ENCODE peak calls at places on chromosomes 5 and 9, in seven cellular contexts. One of them, this sample, is unnamed.

GRCh38 chr9:96382175-96382574 is 1.3 kb downstream of the SLC35D2 start:
- DNase-seq in GM23248: peak
- DNase-seq in IMR-90: peak
- DNase-seq in neural progenitor cell: no peak
- DNase-seq in H1: no peak
- DNase-seq in NT2/D1: no peak
- DNase-seq in fibroblast of lung: peak
- DNase-seq in this sample: peak

GRCh38 chr5:146151970-146152369 is 30.5 kb downstream of the LARS1 start:
- DNase-seq in GM23248: peak
- DNase-seq in IMR-90: no peak
- DNase-seq in neural progenitor cell: no peak
- DNase-seq in H1: no peak
- DNase-seq in NT2/D1: no peak
- DNase-seq in fibroblast of lung: no peak
- DNase-seq in this sample: no peak

GRCh38 chr5:116944171-116944570 is 369.5 kb upstream of the SEMA6A start:
- DNase-seq in GM23248: no peak
- DNase-seq in IMR-90: no peak
- DNase-seq in neural progenitor cell: peak
- DNase-seq in H1: peak
- DNase-seq in NT2/D1: peak
- DNase-seq in fibroblast of lung: no peak
- DNase-seq in this sample: no peak

GRCh38 chr5:73436535-73437125 is 11.9 kb downstream of the FOXD1 start:
- DNase-seq in GM23248: peak
- DNase-seq in IMR-90: no peak
- DNase-seq in neural progenitor cell: no peak
- DNase-seq in H1: no peak
- DNase-seq in NT2/D1: no peak
- DNase-seq in fibroblast of lung: peak
- DNase-seq in this sample: no peak

GRCh38 chr5:77129386-77129785 is 42.3 kb upstream of the ZBED3 start:
- DNase-seq in GM23248: peak
- DNase-seq in IMR-90: peak
- DNase-seq in neural progenitor cell: peak
- DNase-seq in H1: no peak
- DNase-seq in NT2/D1: peak
- DNase-seq in fibroblast of lung: peak
- DNase-seq in this sample: peak

GRCh38 chr9:131943397-131943796 is 136.3 kb downstream of the MED27 start:
- DNase-seq in GM23248: no peak
- DNase-seq in IMR-90: no peak
- DNase-seq in neural progenitor cell: no peak
- DNase-seq in H1: no peak
- DNase-seq in NT2/D1: no peak
- DNase-seq in fibroblast of lung: no peak
- DNase-seq in this sample: no peak

GRCh38 chr5:106962464-106963230 is 708.1 kb downstream of the EFNA5 start:
- DNase-seq in GM23248: no peak
- DNase-seq in IMR-90: no peak
- DNase-seq in neural progenitor cell: no peak
- DNase-seq in H1: no peak
- DNase-seq in NT2/D1: no peak
- DNase-seq in fibroblast of lung: no peak
- DNase-seq in this sample: no peak

GRCh38 chr9:18490591-18491370 is 16.8 kb downstream of the ADAMTSL1 start:
- DNase-seq in GM23248: peak
- DNase-seq in IMR-90: peak
- DNase-seq in neural progenitor cell: no peak
- DNase-seq in H1: no peak
- DNase-seq in NT2/D1: no peak
- DNase-seq in fibroblast of lung: peak
- DNase-seq in this sample: peak

GRCh38 chr9:29129763-29130162 is 1556.5 kb upstream of the C9orf72 start:
- DNase-seq in GM23248: no peak
- DNase-seq in IMR-90: no peak
- DNase-seq in neural progenitor cell: peak
- DNase-seq in H1: no peak
- DNase-seq in NT2/D1: no peak
- DNase-seq in fibroblast of lung: no peak
- DNase-seq in this sample: no peak

GRCh38 chr9:129489838-129490582 is 130.9 kb downstream of the C9orf50 start:
- DNase-seq in GM23248: peak
- DNase-seq in IMR-90: peak
- DNase-seq in neural progenitor cell: no peak
- DNase-seq in H1: no peak
- DNase-seq in NT2/D1: no peak
- DNase-seq in fibroblast of lung: no peak
- DNase-seq in this sample: peak

GRCh38 chr5:160083012-160083436 is 36.2 kb downstream of the PWWP2A start:
- DNase-seq in GM23248: peak
- DNase-seq in IMR-90: peak
- DNase-seq in neural progenitor cell: no peak
- DNase-seq in H1: no peak
- DNase-seq in NT2/D1: no peak
- DNase-seq in fibroblast of lung: peak
- DNase-seq in this sample: peak

GRCh38 chr5:139151902-139152301 is 46.3 kb downstream of the SIL1 start:
- DNase-seq in GM23248: no peak
- DNase-seq in IMR-90: no peak
- DNase-seq in neural progenitor cell: peak
- DNase-seq in H1: no peak
- DNase-seq in NT2/D1: no peak
- DNase-seq in fibroblast of lung: no peak
- DNase-seq in this sample: no peak

GRCh38 chr5:119338326-119338957 is 17.4 kb upstream of the TNFAIP8 start:
- DNase-seq in GM23248: no peak
- DNase-seq in IMR-90: no peak
- DNase-seq in neural progenitor cell: no peak
- DNase-seq in H1: no peak
- DNase-seq in NT2/D1: no peak
- DNase-seq in fibroblast of lung: no peak
- DNase-seq in this sample: no peak

GRCh38 chr9:109639666-109640231 is 140.2 kb upstream of the PALM2AKAP2 start:
- DNase-seq in GM23248: no peak
- DNase-seq in IMR-90: no peak
- DNase-seq in neural progenitor cell: peak
- DNase-seq in H1: no peak
- DNase-seq in NT2/D1: no peak
- DNase-seq in fibroblast of lung: no peak
- DNase-seq in this sample: no peak

GRCh38 chr9:75152416-75152815 is 64.1 kb downstream of the OSTF1 start:
- DNase-seq in GM23248: no peak
- DNase-seq in IMR-90: peak
- DNase-seq in neural progenitor cell: no peak
- DNase-seq in H1: no peak
- DNase-seq in NT2/D1: no peak
- DNase-seq in fibroblast of lung: no peak
- DNase-seq in this sample: no peak

GRCh38 chr5:45038366-45038987 is 229.7 kb downstream of the MRPS30 start:
- DNase-seq in GM23248: peak
- DNase-seq in IMR-90: peak
- DNase-seq in neural progenitor cell: peak
- DNase-seq in H1: no peak
- DNase-seq in NT2/D1: peak
- DNase-seq in fibroblast of lung: peak
- DNase-seq in this sample: peak
- H3K9ac ChIP-seq in GM23248: no peak
- H3K9ac ChIP-seq in IMR-90: no peak
- H3K9ac ChIP-seq in neural progenitor cell: no peak
- H3K9ac ChIP-seq in H1: no peak
- H3K9ac ChIP-seq in NT2/D1: no peak
- H3K9ac ChIP-seq in fibroblast of lung: no peak
- H3K9ac ChIP-seq in this sample: no peak

GRCh38 chr9:138023394-138024124 is 146.0 kb downstream of the CACNA1B start:
- DNase-seq in GM23248: no peak
- DNase-seq in IMR-90: no peak
- DNase-seq in neural progenitor cell: peak
- DNase-seq in H1: no peak
- DNase-seq in NT2/D1: no peak
- DNase-seq in fibroblast of lung: no peak
- DNase-seq in this sample: no peak
- H3K4me3 ChIP-seq in GM23248: no peak
- H3K4me3 ChIP-seq in IMR-90: no peak
- H3K4me3 ChIP-seq in neural progenitor cell: peak
- H3K4me3 ChIP-seq in H1: peak
- H3K4me3 ChIP-seq in NT2/D1: no peak
- H3K4me3 ChIP-seq in fibroblast of lung: no peak
- H3K4me3 ChIP-seq in this sample: no peak

DNA sequence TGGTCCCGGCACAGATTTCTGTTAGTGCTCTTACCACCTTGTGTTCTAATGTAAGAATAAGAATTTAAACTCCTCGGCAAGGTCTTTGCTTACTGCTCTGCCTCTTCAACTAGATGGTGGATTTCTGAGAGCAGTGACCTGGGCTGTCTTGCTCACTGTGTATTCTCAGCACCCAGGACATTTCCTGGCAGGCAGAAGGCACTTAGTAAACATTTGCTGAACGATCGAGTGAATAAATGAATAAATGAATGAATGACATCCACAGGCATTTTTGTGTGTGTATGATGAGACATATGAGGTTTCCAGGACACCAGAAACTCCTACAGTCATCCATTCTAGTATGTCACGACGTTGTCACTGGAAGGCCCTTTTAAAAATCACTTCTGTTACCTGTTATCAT is 143.2 kb downstream of the BOD1 start:
- DNase-seq in GM23248: peak
- DNase-seq in IMR-90: peak
- DNase-seq in neural progenitor cell: no peak
- DNase-seq in H1: no peak
- DNase-seq in NT2/D1: no peak
- DNase-seq in fibroblast of lung: no peak
- DNase-seq in this sample: no peak
- H3K9ac ChIP-seq in GM23248: peak
- H3K9ac ChIP-seq in IMR-90: peak
- H3K9ac ChIP-seq in neural progenitor cell: no peak
- H3K9ac ChIP-seq in H1: no peak
- H3K9ac ChIP-seq in NT2/D1: no peak
- H3K9ac ChIP-seq in fibroblast of lung: no peak
- H3K9ac ChIP-seq in this sample: peak

DNA sequence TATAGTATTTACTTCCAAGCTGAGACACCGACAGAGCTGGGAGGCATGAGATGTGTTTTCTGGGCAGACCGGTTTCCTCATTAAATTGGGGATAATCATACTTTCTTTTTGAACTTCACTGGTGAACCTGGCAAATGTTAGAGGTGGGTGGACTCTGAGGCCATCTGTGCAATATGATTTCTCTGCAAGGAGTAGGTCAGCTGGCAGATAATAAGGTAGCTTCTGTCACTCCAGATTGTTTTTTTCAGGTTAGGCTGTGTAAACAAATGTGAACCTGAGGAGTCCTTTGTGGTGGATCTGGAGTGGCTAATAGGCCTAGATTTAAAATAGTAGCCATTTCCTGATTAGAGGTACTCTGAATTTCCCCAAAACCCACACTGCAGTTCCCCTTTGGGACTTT is 75.4 kb upstream of the S1PR3 start:
- DNase-seq in GM23248: no peak
- DNase-seq in IMR-90: no peak
- DNase-seq in neural progenitor cell: no peak
- DNase-seq in H1: no peak
- DNase-seq in NT2/D1: no peak
- DNase-seq in fibroblast of lung: no peak
- DNase-seq in this sample: no peak
- H3K4me3 ChIP-seq in GM23248: no peak
- H3K4me3 ChIP-seq in IMR-90: no peak
- H3K4me3 ChIP-seq in neural progenitor cell: no peak
- H3K4me3 ChIP-seq in H1: no peak
- H3K4me3 ChIP-seq in NT2/D1: no peak
- H3K4me3 ChIP-seq in fibroblast of lung: no peak
- H3K4me3 ChIP-seq in this sample: no peak

DNA sequence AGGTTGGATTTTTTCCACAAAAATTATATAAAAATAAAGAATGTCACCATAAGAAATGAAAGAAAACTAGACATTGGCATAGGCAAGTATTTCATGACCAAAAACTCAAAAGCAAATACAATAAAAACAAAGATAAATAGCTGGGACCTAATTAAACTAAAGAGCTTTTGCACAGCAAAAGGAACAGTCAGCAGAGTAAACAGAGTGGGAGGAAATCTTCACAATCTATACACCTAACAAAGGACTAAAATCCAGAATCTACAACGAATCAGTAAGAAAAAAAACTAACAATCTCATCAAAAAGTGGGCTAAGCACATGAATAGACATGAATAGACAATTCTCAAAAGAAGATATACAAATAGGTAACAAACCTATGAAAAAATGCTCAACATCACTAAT is 94.6 kb downstream of the FER start:
- DNase-seq in GM23248: no peak
- DNase-seq in IMR-90: no peak
- DNase-seq in neural progenitor cell: no peak
- DNase-seq in H1: no peak
- DNase-seq in NT2/D1: no peak
- DNase-seq in fibroblast of lung: no peak
- DNase-seq in this sample: no peak
- H3K9ac ChIP-seq in GM23248: no peak
- H3K9ac ChIP-seq in IMR-90: no peak
- H3K9ac ChIP-seq in neural progenitor cell: no peak
- H3K9ac ChIP-seq in H1: no peak
- H3K9ac ChIP-seq in NT2/D1: no peak
- H3K9ac ChIP-seq in fibroblast of lung: no peak
- H3K9ac ChIP-seq in this sample: no peak

This sample was measured in adipocyte.